ENCODE peak calls at places on chromosomes 4 and X, in nine cellular contexts. D is anterior cingulate cortex; V is tibial artery; Z is M059J; R is hepatocyte; S is psoas muscle; O is stimulated activated CD8-positive, alpha-beta memory T cell treated with anti-CD3 and anti-CD28 coated beads, Interleukin-4, amount 100 ng/mL, for 1 hour; F is mesenchymal stem cell; I is ecto neural progenitor cell. K is an unnamed sample.

GRCh38 chr4:99219479-99219878 is 433 bp upstream of the ADH6 start:
- DNase-seq in D (no peak), V (no peak), Z (no peak), R (no peak), S (no peak), O (no peak), F (no peak), I (no peak), K (no peak)

GRCh38 chr4:111639876-111640275 is 505.4 kb upstream of the FAM241A start:
- DNase-seq in D (no peak), V (no peak), Z (peak), R (peak), S (no peak), O (no peak), F (peak), I (no peak), K (no peak)

GRCh38 chrX:16199343-16199742 is 32.1 kb downstream of the MAGEB17 start:
- DNase-seq in D (no peak), V (no peak), Z (no peak), R (no peak), S (no peak), O (no peak), F (no peak), I (no peak), K (no peak)

GRCh38 chrX:8868906-8869305 is 67.7 kb upstream of the FAM9A start:
- DNase-seq in D (no peak), V (no peak), Z (peak), R (no peak), S (no peak), O (no peak), F (peak), I (no peak), K (peak)

GRCh38 chrX:106862972-106863688 is 40.0 kb downstream of the RIPPLY1 start:
- DNase-seq in D (no peak), V (no peak), Z (peak), R (peak), S (no peak), O (no peak), F (no peak), I (peak), K (no peak)

GRCh38 chr4:100736651-100737450 is 219.0 kb upstream of the EMCN start:
- DNase-seq in D (no peak), V (no peak), Z (peak), R (peak), S (no peak), O (no peak), F (peak), I (no peak), K (peak)

GRCh38 chrX:102950908-102951866 is 14.1 kb downstream of the RAB40AL start:
- DNase-seq in D (no peak), V (no peak), Z (peak), R (peak), S (no peak), O (no peak), F (peak), I (peak), K (peak)

GRCh38 chr4:19478791-19479190 is 772.9 kb upstream of the SLIT2 start:
- DNase-seq in D (no peak), V (no peak), Z (peak), R (no peak), S (no peak), O (no peak), F (peak), I (no peak), K (no peak)

GRCh38 chrX:9873952-9874351 is 87.7 kb downstream of the SHROOM2 start:
- DNase-seq in D (peak), V (no peak), Z (peak), R (no peak), S (no peak), O (no peak), F (peak), I (no peak), K (peak)

K was measured in cerebellum.